ENCODE peak calls at places on chromosomes 16 and 17, in five cellular contexts. One of them, this sample, is unnamed.

GRCh38 chr16:685967-686366 is 1.8 kb upstream of the JMJD8 start:
- DNase-seq in HCT116: no peak
- DNase-seq in left ventricle myocardium inferior: no peak
- DNase-seq in GM23338: peak; percentile 61
- DNase-seq in heart right ventricle: no peak
- DNase-seq in this sample: no peak

GRCh38 chr17:48012151-48012520 is 25.5 kb downstream of the COPZ2 start:
- DNase-seq in heart right ventricle: peak; percentile 52
- DNase-seq in HCT116: no peak
- DNase-seq in left ventricle myocardium inferior: peak; percentile 26
- DNase-seq in GM23338: peak; percentile 87
- DNase-seq in this sample: peak; percentile 54

GRCh38 chr16:57045694-57046381 is 46.5 kb upstream of the CPNE2 start:
- DNase-seq in heart right ventricle: peak; percentile 73
- DNase-seq in left ventricle myocardium inferior: peak; percentile 74
- DNase-seq in GM23338: peak; percentile 84
- DNase-seq in HCT116: peak; percentile 21
- DNase-seq in this sample: peak; percentile 48

GRCh38 chr17:76714822-76715461 is 4.2 kb upstream of the MXRA7 start:
- DNase-seq in left ventricle myocardium inferior: peak; percentile 72
- DNase-seq in heart right ventricle: peak; percentile 70
- DNase-seq in GM23338: peak; percentile 78
- DNase-seq in HCT116: no peak
- DNase-seq in this sample: peak; percentile 64

GRCh38 chr16:12504312-12504711 is 299.4 kb downstream of the CPPED1 start:
- DNase-seq in GM23338: no peak
- DNase-seq in HCT116: no peak
- DNase-seq in heart right ventricle: no peak
- DNase-seq in left ventricle myocardium inferior: no peak
- DNase-seq in this sample: no peak

GRCh38 chr17:52419256-52419655 is 260.7 kb upstream of the CA10 start:
- DNase-seq in HCT116: no peak
- DNase-seq in heart right ventricle: no peak
- DNase-seq in GM23338: no peak
- DNase-seq in left ventricle myocardium inferior: no peak
- DNase-seq in this sample: no peak

GRCh38 chr16:53792161-53792951 is 88.4 kb downstream of the FTO start:
- DNase-seq in HCT116: no peak
- DNase-seq in GM23338: no peak
- DNase-seq in heart right ventricle: no peak
- DNase-seq in left ventricle myocardium inferior: no peak
- DNase-seq in this sample: no peak

GRCh38 chr16:55370762-55371482 is 46.9 kb downstream of the IRX6 start:
- DNase-seq in HCT116: no peak
- DNase-seq in GM23338: peak; percentile 84
- DNase-seq in heart right ventricle: peak; percentile 73
- DNase-seq in left ventricle myocardium inferior: peak; percentile 75
- DNase-seq in this sample: no peak

GRCh38 chr17:7859028-7859427 is 1.2 kb downstream of the CYB5D1 start:
- DNase-seq in left ventricle myocardium inferior: no peak
- DNase-seq in heart right ventricle: no peak
- DNase-seq in HCT116: no peak
- DNase-seq in GM23338: no peak
- DNase-seq in this sample: no peak

GRCh38 chr17:73720187-73720834 is 76.1 kb upstream of the SDK2 start:
- DNase-seq in left ventricle myocardium inferior: no peak
- DNase-seq in GM23338: no peak
- DNase-seq in HCT116: no peak
- DNase-seq in heart right ventricle: no peak
- DNase-seq in this sample: no peak

GRCh38 chr17:80110927-80111701 is 9.7 kb downstream of the GAA start:
- DNase-seq in left ventricle myocardium inferior: no peak
- DNase-seq in GM23338: no peak
- DNase-seq in heart right ventricle: no peak
- DNase-seq in HCT116: no peak
- DNase-seq in this sample: no peak

GRCh38 chr16:64983983-64984382 is 137.9 kb downstream of the CDH11 start:
- DNase-seq in GM23338: peak; percentile 83
- DNase-seq in heart right ventricle: peak; percentile 19
- DNase-seq in HCT116: no peak
- DNase-seq in left ventricle myocardium inferior: no peak
- DNase-seq in this sample: no peak

GRCh38 chr17:7280519-7281073 is 922 bp upstream of the SLC2A4 start:
- DNase-seq in heart right ventricle: peak; percentile 86
- DNase-seq in GM23338: peak; percentile 97
- DNase-seq in left ventricle myocardium inferior: peak; percentile 85
- DNase-seq in HCT116: peak; percentile 70
- DNase-seq in this sample: peak; percentile 89

GRCh38 chr17:32523017-32523680 is 36.4 kb downstream of the CDK5R1 start:
- DNase-seq in GM23338: peak; percentile 51
- DNase-seq in left ventricle myocardium inferior: no peak
- DNase-seq in heart right ventricle: no peak
- DNase-seq in HCT116: no peak
- DNase-seq in this sample: no peak

GRCh38 chr17:17091856-17092756 is 49.8 kb downstream of the MPRIP start:
- DNase-seq in left ventricle myocardium inferior: no peak
- DNase-seq in HCT116: no peak
- DNase-seq in heart right ventricle: no peak
- DNase-seq in GM23338: no peak
- DNase-seq in this sample: no peak

GRCh38 chr16:15897834-15898254 is 9.4 kb upstream of the CEP20 start:
- DNase-seq in heart right ventricle: no peak
- DNase-seq in HCT116: no peak
- DNase-seq in GM23338: no peak
- DNase-seq in left ventricle myocardium inferior: no peak
- DNase-seq in this sample: no peak

GRCh38 chr17:76943781-76944213 is 75.6 kb downstream of the MGAT5B start:
- DNase-seq in left ventricle myocardium inferior: no peak
- DNase-seq in heart right ventricle: no peak
- DNase-seq in GM23338: no peak
- DNase-seq in HCT116: no peak
- DNase-seq in this sample: no peak

GRCh38 chr17:34586346-34586846 is 7.0 kb downstream of the TMEM132E start:
- DNase-seq in GM23338: no peak
- DNase-seq in left ventricle myocardium inferior: no peak
- DNase-seq in heart right ventricle: no peak
- DNase-seq in HCT116: no peak
- DNase-seq in this sample: no peak

GRCh38 chr16:77191259-77191969 is 424 bp downstream of the MON1B start:
- DNase-seq in GM23338: no peak
- DNase-seq in HCT116: no peak
- DNase-seq in heart right ventricle: peak; percentile 31
- DNase-seq in left ventricle myocardium inferior: no peak
- DNase-seq in this sample: peak; percentile 21

GRCh38 chr16:67238806-67239470 is 8.3 kb downstream of the FHOD1 start:
- DNase-seq in heart right ventricle: no peak
- DNase-seq in left ventricle myocardium inferior: no peak
- DNase-seq in GM23338: no peak
- DNase-seq in HCT116: no peak
- DNase-seq in this sample: no peak

GRCh38 chr16:67137605-67138004 is 13.2 kb downstream of the B3GNT9 start:
- DNase-seq in HCT116: no peak
- DNase-seq in GM23338: no peak
- DNase-seq in left ventricle myocardium inferior: no peak
- DNase-seq in heart right ventricle: no peak
- DNase-seq in this sample: no peak

GRCh38 chr16:57485091-57485915 is 990 bp downstream of the DOK4 start:
- DNase-seq in heart right ventricle: no peak
- DNase-seq in left ventricle myocardium inferior: no peak
- DNase-seq in GM23338: no peak
- DNase-seq in HCT116: no peak
- DNase-seq in this sample: no peak

GRCh38 chr16:49472598-49472997 is 99.0 kb downstream of the C16orf78 start:
- DNase-seq in HCT116: no peak
- DNase-seq in left ventricle myocardium inferior: no peak
- DNase-seq in heart right ventricle: no peak
- DNase-seq in GM23338: peak; percentile 22
- DNase-seq in this sample: no peak
- H3K4me1 ChIP-seq in HCT116: no peaks in the 10 kb centered on the region
- H3K4me1 ChIP-seq in left ventricle myocardium inferior: no peaks in the 10 kb centered on the region
- H3K4me1 ChIP-seq in heart right ventricle: no peaks in the 10 kb centered on the region
- H3K4me1 ChIP-seq in GM23338: no peaks in the 10 kb centered on the region
- H3K4me1 ChIP-seq in this sample: no peaks in the 10 kb centered on the region

GRCh38 chr17:31496097-31496496 is 104.6 kb downstream of the RAB11FIP4 start:
- DNase-seq in left ventricle myocardium inferior: no peak
- DNase-seq in GM23338: no peak
- DNase-seq in HCT116: no peak
- DNase-seq in heart right ventricle: no peak
- DNase-seq in this sample: no peak
- H3K27ac ChIP-seq in left ventricle myocardium inferior: no peak overlapping the region
- H3K27ac ChIP-seq in GM23338: no peak overlapping the region
- H3K27ac ChIP-seq in HCT116: no peak overlapping the region
- H3K27ac ChIP-seq in heart right ventricle: no peak overlapping the region
- H3K27ac ChIP-seq in this sample: no peak overlapping the region

GRCh38 chr17:46160169-46160568 is 33.1 kb downstream of the KANSL1 start:
- DNase-seq in HCT116: no peak
- DNase-seq in heart right ventricle: no peak
- DNase-seq in left ventricle myocardium inferior: no peak
- DNase-seq in GM23338: no peak
- DNase-seq in this sample: no peak

GRCh38 chr17:46159686-46160085 is 33.5 kb downstream of the KANSL1 start:
- DNase-seq in left ventricle myocardium inferior: no peak
- DNase-seq in heart right ventricle: no peak
- DNase-seq in GM23338: no peak
- DNase-seq in HCT116: no peak
- DNase-seq in this sample: no peak

GRCh38 chr17:46158323-46159296 is 34.6 kb downstream of the KANSL1 start:
- DNase-seq in left ventricle myocardium inferior: no peak
- DNase-seq in GM23338: no peak
- DNase-seq in HCT116: no peak
- DNase-seq in heart right ventricle: no peak
- DNase-seq in this sample: no peak

GRCh38 chr17:46154151-46154816 is 38.9 kb downstream of the KANSL1 start:
- DNase-seq in left ventricle myocardium inferior: no peak
- DNase-seq in GM23338: no peak
- DNase-seq in heart right ventricle: no peak
- DNase-seq in HCT116: no peak
- DNase-seq in this sample: peak; percentile 26

DNA sequence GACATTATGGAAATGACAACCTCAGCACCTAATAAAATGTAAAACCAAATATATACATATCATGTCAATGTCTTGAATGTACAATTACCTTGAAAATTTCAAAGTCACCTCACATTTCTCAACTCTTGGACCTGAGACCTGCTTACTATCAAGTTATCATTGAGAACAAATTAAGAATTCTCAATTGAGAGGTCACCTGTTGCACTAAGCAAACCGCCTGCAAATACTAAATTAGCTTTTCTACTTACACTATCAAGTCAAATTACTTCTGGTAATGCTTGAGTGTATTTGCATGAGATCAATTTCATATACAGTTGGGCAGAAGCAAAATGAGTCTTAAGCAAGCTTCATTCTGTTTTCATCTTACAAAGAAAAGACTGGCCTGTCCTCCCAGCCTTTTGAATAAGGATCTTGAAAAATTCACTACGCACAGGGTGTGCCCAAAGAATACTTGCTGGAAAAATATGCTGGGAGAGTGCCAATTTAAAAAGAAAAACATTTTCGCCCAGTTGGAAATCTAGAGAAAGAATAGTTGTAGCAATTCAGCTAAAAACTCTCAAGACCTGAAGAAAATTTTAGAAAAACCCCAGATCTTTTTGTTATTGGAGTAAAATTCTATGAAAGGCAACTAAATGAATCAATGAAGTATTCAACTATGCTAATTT is 35.7 kb downstream of the KANSL1 start:
- DNase-seq in GM23338: no peak
- DNase-seq in HCT116: no peak
- DNase-seq in heart right ventricle: no peak
- DNase-seq in left ventricle myocardium inferior: no peak
- DNase-seq in this sample: no peak
- H3K4me1 ChIP-seq in GM23338: peaks cover 82% of the 10 kb centered on the region
- H3K4me1 ChIP-seq in HCT116: peaks cover 11% of the 10 kb centered on the region
- H3K4me1 ChIP-seq in heart right ventricle: peaks cover 89% of the 10 kb centered on the region
- H3K4me1 ChIP-seq in left ventricle myocardium inferior: peaks cover 88% of the 10 kb centered on the region
- H3K4me1 ChIP-seq in this sample: peaks cover 98% of the 10 kb centered on the region

GRCh38 chr17:20263595-20263994 is 203.7 kb downstream of the LGALS9B start:
- DNase-seq in HCT116: peak; percentile 1
- DNase-seq in heart right ventricle: no peak
- DNase-seq in GM23338: peak; percentile 21
- DNase-seq in left ventricle myocardium inferior: no peak
- DNase-seq in this sample: no peak

GRCh38 chr17:20264996-20265395 is 202.3 kb downstream of the LGALS9B start:
- DNase-seq in heart right ventricle: no peak
- DNase-seq in HCT116: no peak
- DNase-seq in GM23338: no peak
- DNase-seq in left ventricle myocardium inferior: no peak
- DNase-seq in this sample: no peak

GRCh38 chr17:20268700-20269475 is 198.5 kb downstream of the LGALS9B start:
- DNase-seq in GM23338: no peak
- DNase-seq in HCT116: no peak
- DNase-seq in left ventricle myocardium inferior: no peak
- DNase-seq in heart right ventricle: no peak
- DNase-seq in this sample: no peak

GRCh38 chr17:20267459-20267842 is 199.9 kb downstream of the LGALS9B start:
- DNase-seq in heart right ventricle: no peak
- DNase-seq in left ventricle myocardium inferior: no peak
- DNase-seq in GM23338: no peak
- DNase-seq in HCT116: no peak
- DNase-seq in this sample: peak; percentile 16

GRCh38 chr17:20266806-20267458 is 200.4 kb downstream of the LGALS9B start:
- DNase-seq in left ventricle myocardium inferior: no peak
- DNase-seq in heart right ventricle: no peak
- DNase-seq in GM23338: no peak
- DNase-seq in HCT116: no peak
- DNase-seq in this sample: no peak
- H3K27ac ChIP-seq in left ventricle myocardium inferior: no peak overlapping the region
- H3K27ac ChIP-seq in heart right ventricle: no peak overlapping the region
- H3K27ac ChIP-seq in GM23338: no peak overlapping the region
- H3K27ac ChIP-seq in HCT116: no peak overlapping the region
- H3K27ac ChIP-seq in this sample: no peak overlapping the region